ENCODE peak calls at places on chromosomes 7 and 10, in four cellular contexts. One of them, this sample, is unnamed.

GRCh38 chr7:95027181-95027872 is 119.9 kb downstream of the PPP1R9A start:
- DNase-seq in GM12878: no peak
- DNase-seq in HL-60: no peak
- DNase-seq in H1: no peak
- DNase-seq in this sample: no peak

GRCh38 chr10:129866894-129867293 is 97.2 kb downstream of the EBF3 start:
- DNase-seq in GM12878: no peak
- DNase-seq in HL-60: no peak
- DNase-seq in H1: no peak
- DNase-seq in this sample: no peak

GRCh38 chr10:52335665-52336064 is 21.6 kb downstream of the DKK1 start:
- DNase-seq in GM12878: no peak
- DNase-seq in HL-60: no peak
- DNase-seq in H1: no peak
- DNase-seq in this sample: no peak

GRCh38 chr7:29194594-29195417 is at the start of gene CHN2:
- DNase-seq in GM12878: no peak
- DNase-seq in HL-60: peak; percentile 25
- DNase-seq in H1: peak; percentile 82
- DNase-seq in this sample: peak; percentile 90

GRCh38 chr7:40826419-40827216 is 691.8 kb downstream of the SUGCT start:
- DNase-seq in GM12878: no peak
- DNase-seq in HL-60: no peak
- DNase-seq in H1: no peak
- DNase-seq in this sample: no peak

GRCh38 chr7:77330169-77330882 is 85.8 kb downstream of the GSAP start:
- DNase-seq in GM12878: peak; percentile 86
- DNase-seq in HL-60: peak; percentile 72
- DNase-seq in H1: no peak
- DNase-seq in this sample: no peak

GRCh38 chr7:101817031-101817929 is at the start of gene CUX1:
- DNase-seq in GM12878: no peak
- DNase-seq in HL-60: no peak
- DNase-seq in H1: no peak
- DNase-seq in this sample: peak; percentile 75

GRCh38 chr10:116201011-116201410 is 72.0 kb downstream of the GFRA1 start:
- DNase-seq in GM12878: no peak
- DNase-seq in HL-60: no peak
- DNase-seq in H1: no peak
- DNase-seq in this sample: no peak

GRCh38 chr7:22765609-22766008 is 38.6 kb downstream of the IL6 start:
- DNase-seq in GM12878: peak; percentile 17
- DNase-seq in HL-60: no peak
- DNase-seq in H1: no peak
- DNase-seq in this sample: no peak

GRCh38 chr10:122292376-122292775 is 21.3 kb downstream of the BTBD16 start:
- DNase-seq in GM12878: no peak
- DNase-seq in HL-60: no peak
- DNase-seq in H1: no peak
- DNase-seq in this sample: no peak

GRCh38 chr7:142352543-142352942 is 94.7 kb upstream of the PRSS58 start:
- DNase-seq in GM12878: no peak
- DNase-seq in HL-60: no peak
- DNase-seq in H1: no peak
- DNase-seq in this sample: no peak

GRCh38 chr10:101617824-101618568 is 29.9 kb downstream of the DPCD start:
- DNase-seq in GM12878: no peak
- DNase-seq in HL-60: no peak
- DNase-seq in H1: no peak
- DNase-seq in this sample: no peak

GRCh38 chr10:104100795-104101194 is 15.1 kb upstream of the COL17A1 start:
- DNase-seq in GM12878: no peak
- DNase-seq in HL-60: no peak
- DNase-seq in H1: no peak
- DNase-seq in this sample: no peak

GRCh38 chr10:102975483-102976057 is 57.5 kb downstream of the CNNM2 start:
- DNase-seq in GM12878: no peak
- DNase-seq in HL-60: no peak
- DNase-seq in H1: no peak
- DNase-seq in this sample: no peak

GRCh38 chr7:26538683-26539082 is 247.0 kb downstream of the SNX10 start:
- DNase-seq in GM12878: no peak
- DNase-seq in HL-60: no peak
- DNase-seq in H1: no peak
- DNase-seq in this sample: no peak

GRCh38 chr10:46232666-46233065 is 54.1 kb upstream of the ANTXRL start:
- DNase-seq in GM12878: no peak
- DNase-seq in HL-60: no peak
- DNase-seq in H1: peak; percentile 34
- DNase-seq in this sample: no peak

GRCh38 chr7:8590225-8590624 is 156.8 kb downstream of the NXPH1 start:
- DNase-seq in GM12878: no peak
- DNase-seq in HL-60: no peak
- DNase-seq in H1: no peak
- DNase-seq in this sample: no peak

GRCh38 chr7:2878306-2878705 is 34.2 kb upstream of the GNA12 start:
- DNase-seq in GM12878: no peak
- DNase-seq in HL-60: no peak
- DNase-seq in H1: no peak
- DNase-seq in this sample: no peak

GRCh38 chr7:2873686-2874551 is 29.8 kb upstream of the GNA12 start:
- DNase-seq in GM12878: no peak
- DNase-seq in HL-60: no peak
- DNase-seq in H1: no peak
- DNase-seq in this sample: peak; percentile 43

GRCh38 chr7:2873146-2873545 is 29.0 kb upstream of the GNA12 start:
- DNase-seq in GM12878: no peak
- DNase-seq in HL-60: no peak
- DNase-seq in H1: no peak
- DNase-seq in this sample: peak; percentile 34

GRCh38 chr7:2879354-2879753 is 35.2 kb upstream of the GNA12 start:
- DNase-seq in GM12878: no peak
- DNase-seq in HL-60: no peak
- DNase-seq in H1: no peak
- DNase-seq in this sample: no peak

GRCh38 chr7:2876031-2876862 is 32.1 kb upstream of the GNA12 start:
- DNase-seq in GM12878: no peak
- DNase-seq in HL-60: no peak
- DNase-seq in H1: no peak
- DNase-seq in this sample: peak; percentile 66
- TF ChIP-seq GABPA in GM12878: no peak
- TF ChIP-seq GABPA in HL-60: no peak
- TF ChIP-seq GABPA in H1: no peak
- TF ChIP-seq GABPA in this sample: no peak

GRCh38 chr10:8248868-8249267 is 194.4 kb downstream of the GATA3 start:
- DNase-seq in GM12878: no peak
- DNase-seq in HL-60: no peak
- DNase-seq in H1: no peak
- DNase-seq in this sample: no peak

GRCh38 chr10:8246548-8246947 is 192.1 kb downstream of the GATA3 start:
- DNase-seq in GM12878: no peak
- DNase-seq in HL-60: no peak
- DNase-seq in H1: no peak
- DNase-seq in this sample: no peak

GRCh38 chr10:8245131-8246117 is 190.9 kb downstream of the GATA3 start:
- DNase-seq in GM12878: no peak
- DNase-seq in HL-60: no peak
- DNase-seq in H1: no peak
- DNase-seq in this sample: peak; percentile 59

GRCh38 chr10:8242295-8242872 is 187.9 kb downstream of the GATA3 start:
- DNase-seq in GM12878: no peak
- DNase-seq in HL-60: no peak
- DNase-seq in H1: no peak
- DNase-seq in this sample: no peak

GRCh38 chr10:8247191-8247590 is 192.7 kb downstream of the GATA3 start:
- DNase-seq in GM12878: no peak
- DNase-seq in HL-60: no peak
- DNase-seq in H1: no peak
- DNase-seq in this sample: no peak
- TF ChIP-seq GABPA in GM12878: no peak
- TF ChIP-seq GABPA in HL-60: no peak
- TF ChIP-seq GABPA in H1: no peak
- TF ChIP-seq GABPA in this sample: no peak

GRCh38 chr7:43572516-43573049 is 10.3 kb upstream of the STK17A start:
- DNase-seq in GM12878: no peak
- DNase-seq in HL-60: peak; percentile 96
- DNase-seq in H1: no peak
- DNase-seq in this sample: no peak
- TF ChIP-seq GABPA in GM12878: no peak
- TF ChIP-seq GABPA in HL-60: no peak
- TF ChIP-seq GABPA in H1: no peak
- TF ChIP-seq GABPA in this sample: no peak

GRCh38 chr10:87928996-87929395 is 65.6 kb downstream of the PTEN start:
- DNase-seq in GM12878: no peak
- DNase-seq in HL-60: no peak
- DNase-seq in H1: no peak
- DNase-seq in this sample: no peak

GRCh38 chr10:87923233-87923632 is 59.8 kb downstream of the PTEN start:
- DNase-seq in GM12878: no peak
- DNase-seq in HL-60: no peak
- DNase-seq in H1: no peak
- DNase-seq in this sample: no peak

GRCh38 chr10:87921934-87922688 is 58.7 kb downstream of the PTEN start:
- DNase-seq in GM12878: no peak
- DNase-seq in HL-60: no peak
- DNase-seq in H1: no peak
- DNase-seq in this sample: no peak

GRCh38 chr10:87927091-87927490 is 63.7 kb downstream of the PTEN start:
- DNase-seq in GM12878: no peak
- DNase-seq in HL-60: no peak
- DNase-seq in H1: no peak
- DNase-seq in this sample: no peak

GRCh38 chr10:87925570-87925969 is 62.1 kb downstream of the PTEN start:
- DNase-seq in GM12878: no peak
- DNase-seq in HL-60: no peak
- DNase-seq in H1: no peak
- DNase-seq in this sample: no peak
- TF ChIP-seq GABPA in GM12878: no peak
- TF ChIP-seq GABPA in HL-60: no peak
- TF ChIP-seq GABPA in H1: no peak
- TF ChIP-seq GABPA in this sample: no peak

GRCh38 chr7:143884978-143885559 is 16.9 kb downstream of the TCAF1 start:
- DNase-seq in GM12878: no peak
- DNase-seq in HL-60: no peak
- DNase-seq in H1: peak; percentile 88
- DNase-seq in this sample: peak; percentile 97
- TF ChIP-seq GABPA in GM12878: no peak
- TF ChIP-seq GABPA in HL-60: no peak
- TF ChIP-seq GABPA in H1: no peak
- TF ChIP-seq GABPA in this sample: no peak

GRCh38 chr10:72039377-72039776 is 49.0 kb downstream of the SPOCK2 start:
- DNase-seq in GM12878: no peak
- DNase-seq in HL-60: peak; percentile 1
- DNase-seq in H1: no peak
- DNase-seq in this sample: no peak
- TF ChIP-seq GABPA in GM12878: no peak
- TF ChIP-seq GABPA in HL-60: no peak
- TF ChIP-seq GABPA in H1: no peak
- TF ChIP-seq GABPA in this sample: no peak

GRCh38 chr7:123367508-123368122 is 166.8 kb downstream of the IQUB start:
- DNase-seq in GM12878: peak; percentile 15
- DNase-seq in HL-60: no peak
- DNase-seq in H1: no peak
- DNase-seq in this sample: peak; percentile 66

GRCh38 chr7:123372368-123372767 is 162.0 kb downstream of the IQUB start:
- DNase-seq in GM12878: no peak
- DNase-seq in HL-60: no peak
- DNase-seq in H1: no peak
- DNase-seq in this sample: no peak

DNA sequence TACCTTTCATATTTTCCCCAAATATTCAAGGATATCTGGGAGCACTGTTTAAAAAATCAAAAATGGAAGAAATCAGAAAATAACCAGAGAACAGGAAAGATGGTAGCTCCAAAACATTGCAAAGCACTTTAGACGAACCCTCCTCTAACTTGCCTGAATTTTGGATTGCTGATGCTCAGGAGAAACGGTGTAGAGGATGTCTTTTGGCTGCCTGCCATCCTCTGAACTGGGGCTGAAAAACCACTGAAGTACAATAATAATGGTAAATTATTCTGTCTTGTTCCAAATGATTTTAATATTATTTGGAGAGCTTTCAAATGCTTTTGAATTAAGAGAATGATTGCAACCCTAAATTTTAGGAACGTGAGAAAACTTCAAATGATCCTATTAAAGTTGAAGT is 167.2 kb upstream of the SLC13A1 start:
- DNase-seq in GM12878: no peak
- DNase-seq in HL-60: no peak
- DNase-seq in H1: no peak
- DNase-seq in this sample: no peak
- TF ChIP-seq GABPA in GM12878: no peak
- TF ChIP-seq GABPA in HL-60: no peak
- TF ChIP-seq GABPA in H1: no peak
- TF ChIP-seq GABPA in this sample: no peak

GRCh38 chr10:86536294-86536861 is 14.8 kb upstream of the WAPL start:
- DNase-seq in GM12878: no peak
- DNase-seq in HL-60: no peak
- DNase-seq in H1: peak; percentile 76
- DNase-seq in this sample: no peak

GRCh38 chr10:86533328-86533727 is 11.7 kb upstream of the WAPL start:
- DNase-seq in GM12878: no peak
- DNase-seq in HL-60: no peak
- DNase-seq in H1: no peak
- DNase-seq in this sample: no peak

GRCh38 chr10:86538547-86538946 is 17.0 kb upstream of the WAPL start:
- DNase-seq in GM12878: no peak
- DNase-seq in HL-60: no peak
- DNase-seq in H1: no peak
- DNase-seq in this sample: no peak

DNA sequence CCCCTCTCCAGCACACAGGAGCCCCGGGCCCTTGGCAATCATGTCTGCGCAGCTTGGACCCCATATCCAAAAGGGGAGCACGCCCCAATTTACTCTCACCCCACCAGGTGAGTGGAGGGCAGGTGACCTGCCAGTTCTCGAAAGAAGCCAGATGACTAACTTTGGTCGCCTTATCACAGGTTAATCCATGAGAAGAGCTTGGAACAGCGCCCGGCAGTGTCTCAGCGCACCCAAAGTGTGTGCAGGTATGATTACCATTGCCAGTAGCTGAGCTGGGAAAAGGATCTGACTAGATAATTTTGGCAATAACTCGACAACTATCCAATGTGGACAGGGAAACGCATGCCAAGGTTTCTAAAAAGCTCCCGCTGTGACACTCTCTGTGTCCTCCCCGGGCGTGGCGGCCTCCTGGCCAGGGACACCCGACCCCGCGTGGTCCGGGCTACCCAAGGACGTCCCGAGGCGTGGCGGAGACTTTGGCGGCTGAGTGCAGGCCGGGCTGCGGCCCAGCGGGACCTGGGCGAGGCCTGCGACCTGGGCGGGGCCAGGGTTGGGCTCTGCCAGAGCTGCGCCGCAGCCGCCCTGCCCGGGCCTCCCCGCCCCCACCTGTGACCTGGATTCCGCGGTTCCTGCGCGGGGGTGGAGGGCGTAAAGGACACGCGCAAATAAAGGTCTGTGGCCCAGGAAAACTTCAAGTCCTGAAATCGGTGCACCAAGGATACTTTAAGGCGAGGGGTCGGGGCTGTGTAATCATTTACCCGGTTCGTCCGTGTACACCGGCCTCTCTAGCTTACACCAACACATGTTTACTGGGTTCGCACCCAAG is 13.7 kb upstream of the WAPL start:
- DNase-seq in GM12878: no peak
- DNase-seq in HL-60: no peak
- DNase-seq in H1: peak; percentile 88
- DNase-seq in this sample: no peak
- TF ChIP-seq GABPA in GM12878: no peak
- TF ChIP-seq GABPA in HL-60: no peak
- TF ChIP-seq GABPA in H1: no peak
- TF ChIP-seq GABPA in this sample: no peak

This sample was measured in SK-N-SH.